ENCODE peak calls at places on chromosomes 6 and 20, in seven cellular contexts. Y is caudate nucleus; P is PC-3; V is substantia nigra; N is OCI-LY7; X is esophagus squamous epithelium; C is effector memory CD4-positive, alpha-beta T cell. Z is an unnamed sample.

GRCh38 chr20:19969507-19970255 is 47.5 kb upstream of the NAA20 start:
- DNase-seq in P (no peak), C (no peak), V (no peak), X (no peak), N (no peak), Y (no peak), Z (no peak)

GRCh38 chr20:21243811-21244210 is 59.3 kb upstream of the XRN2 start:
- DNase-seq in V (no peak), N (no peak), X (no peak), Y (no peak), P (no peak), C (no peak), Z (no peak)

GRCh38 chr20:49411221-49411925 is 71.1 kb downstream of the KCNB1 start:
- DNase-seq in P (no peak), X (no peak), C (no peak), Y (no peak), V (no peak), N (no peak), Z (no peak)

GRCh38 chr20:45861157-45862075 is 4.0 kb downstream of the ZSWIM3 start:
- DNase-seq in X (no peak), C (no peak), N (no peak), P (no peak), Y (no peak), V (no peak), Z (no peak)

GRCh38 chr6:56911847-56912246 is 43.1 kb upstream of the BEND6 start:
- DNase-seq in Y (no peak), C (no peak), N (no peak), X (no peak), P (peak; percentile 64), V (no peak), Z (no peak)

GRCh38 chr20:58293453-58293852 is 16.1 kb upstream of the RAB22A start:
- DNase-seq in N (peak; percentile 30), P (peak; percentile 33), X (no peak), V (peak; percentile 28), Y (no peak), C (no peak), Z (no peak)

GRCh38 chr20:50346372-50347347 is 156.0 kb downstream of the CEBPB start:
- DNase-seq in P (peak; percentile 86), N (no peak), Y (peak; percentile 19), V (peak; percentile 74), X (no peak), C (no peak), Z (no peak)

GRCh38 chr6:44192428-44193041 is 24.2 kb upstream of the MYMX start:
- DNase-seq in C (no peak), P (no peak), X (no peak), N (no peak), V (no peak), Y (no peak), Z (no peak)

GRCh38 chr6:150684715-150685459 is 85.2 kb downstream of the PLEKHG1 start:
- DNase-seq in N (no peak), Y (no peak), V (no peak), C (no peak), X (no peak), P (no peak), Z (no peak)

GRCh38 chr6:4008324-4009047 is 70.5 kb downstream of the FAM217A start:
- DNase-seq in C (no peak), P (peak; percentile 79), Y (no peak), V (no peak), X (no peak), N (peak; percentile 66), Z (no peak)

GRCh38 chr6:151483968-151484367 is 9.8 kb upstream of the CCDC170 start:
- DNase-seq in P (no peak), C (no peak), N (no peak), Y (no peak), X (no peak), V (no peak), Z (no peak)

GRCh38 chr20:21019831-21020655 is 86.1 kb downstream of the LINC00237 start:
- DNase-seq in C (no peak), Y (no peak), P (no peak), X (no peak), N (no peak), V (no peak), Z (no peak)

DNA sequence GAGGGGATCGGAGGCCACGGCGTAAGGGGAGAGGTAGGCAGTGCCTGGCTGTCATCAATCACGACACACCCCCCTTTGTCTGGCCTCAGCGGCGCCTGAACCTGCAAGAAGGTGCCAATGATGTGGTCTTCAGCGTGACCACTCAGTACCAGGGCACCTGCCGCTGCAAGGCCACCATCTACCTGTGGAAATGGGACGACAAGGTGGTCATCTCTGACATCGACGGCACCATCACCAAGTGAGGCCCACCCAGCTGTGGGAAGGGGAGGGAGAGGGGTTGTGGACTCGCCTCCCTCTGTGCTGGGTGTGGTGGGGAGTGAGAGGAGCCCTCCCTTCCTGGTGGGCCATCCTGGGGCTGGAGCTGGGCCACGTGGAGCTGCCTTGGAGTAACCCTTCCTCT is 9.7 kb downstream of the EMILIN3 start:
- DNase-seq in Y (no peak), N (no peak), C (no peak), P (no peak), X (no peak), V (no peak), Z (no peak)
- H3K27ac ChIP-seq in Y (no peak overlapping the region), N (no peak overlapping the region), C (no peak overlapping the region), P (no peak overlapping the region), X (no peak overlapping the region), V (no peak overlapping the region), Z (no peak overlapping the region)

GRCh38 chr6:119355157-119355556 is 5.6 kb upstream of the MAN1A1 start:
- DNase-seq in P (no peak), V (no peak), C (no peak), Y (no peak), X (no peak), N (peak; percentile 73), Z (no peak)
- H3K27ac ChIP-seq in P (no peak overlapping the region), V (no peak overlapping the region), C (no peak overlapping the region), Y (no peak overlapping the region), X (peak overlapping the region; percentile 51), N (peak overlapping the region; percentile 89), Z (no peak overlapping the region)

GRCh38 chr6:168035661-168036616 is 38.5 kb downstream of the KIF25 start:
- DNase-seq in C (no peak), N (no peak), X (no peak), P (peak; percentile 30), V (no peak), Y (no peak), Z (no peak)

GRCh38 chr6:168034537-168034936 is 37.1 kb downstream of the KIF25 start:
- DNase-seq in N (no peak), Y (no peak), C (no peak), P (no peak), V (no peak), X (no peak), Z (no peak)

GRCh38 chr6:168037242-168037641 is 39.8 kb downstream of the KIF25 start:
- DNase-seq in N (no peak), P (no peak), V (no peak), X (no peak), C (no peak), Y (no peak), Z (no peak)

GRCh38 chr6:168033791-168034190 is 36.3 kb downstream of the KIF25 start:
- DNase-seq in C (no peak), P (no peak), Y (no peak), X (no peak), N (no peak), V (no peak), Z (no peak)

GRCh38 chr6:168035098-168035660 is 37.7 kb downstream of the KIF25 start:
- DNase-seq in X (no peak), C (no peak), P (peak; percentile 48), N (no peak), Y (no peak), V (no peak), Z (no peak)
- H3K27ac ChIP-seq in X (peak overlapping the region; percentile 81), C (no peak overlapping the region), P (peak overlapping the region; percentile 50), N (no peak overlapping the region), Y (peak overlapping the region; percentile 68), V (peak overlapping the region; percentile 55), Z (no peak overlapping the region)

GRCh38 chr6:63464060-63464459 is 108.2 kb upstream of the LOC128125822 start:
- DNase-seq in Y (no peak), C (no peak), N (no peak), P (no peak), V (no peak), X (no peak), Z (no peak)

GRCh38 chr6:63460971-63461370 is 111.3 kb upstream of the LOC128125822 start:
- DNase-seq in Y (no peak), C (no peak), X (no peak), P (no peak), V (no peak), N (no peak), Z (no peak)

GRCh38 chr6:63456734-63457133 is 115.5 kb upstream of the LOC128125822 start:
- DNase-seq in X (no peak), V (no peak), N (no peak), C (no peak), Y (no peak), P (no peak), Z (no peak)

GRCh38 chr6:63458480-63459115 is 113.7 kb upstream of the LOC128125822 start:
- DNase-seq in N (no peak), P (no peak), V (no peak), Y (no peak), X (no peak), C (no peak), Z (no peak)
- H3K27ac ChIP-seq in N (no peak overlapping the region), P (no peak overlapping the region), V (no peak overlapping the region), Y (no peak overlapping the region), X (no peak overlapping the region), C (no peak overlapping the region), Z (no peak overlapping the region)

DNA sequence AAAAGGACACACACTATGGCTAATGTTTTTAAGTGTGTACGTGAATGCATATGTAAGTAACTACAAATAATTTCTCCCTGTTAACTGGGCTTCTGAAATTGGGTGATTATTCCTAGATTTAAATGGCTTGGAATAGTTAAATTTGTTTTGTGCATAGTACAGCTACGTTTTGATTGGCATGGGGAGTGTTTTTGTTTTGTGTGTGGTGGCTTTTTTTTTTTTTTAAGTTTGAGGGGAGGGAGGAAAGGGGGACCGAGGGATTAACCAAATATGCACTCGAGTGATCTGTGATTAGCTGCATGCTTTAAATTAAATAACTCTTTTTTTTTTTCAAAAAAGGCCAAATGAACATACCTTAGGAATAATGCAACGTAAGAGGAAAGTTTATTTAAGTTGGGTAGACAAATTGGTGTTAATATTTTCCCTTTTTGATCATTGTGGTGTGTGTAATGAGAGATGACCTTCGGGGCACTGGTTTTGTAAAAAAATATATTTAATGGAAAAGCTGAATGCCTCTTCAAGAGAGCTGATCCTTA is 1.4 kb downstream of the JARID2 start:
- DNase-seq in X (no peak), P (no peak), V (no peak), N (no peak), C (no peak), Y (no peak), Z (no peak)
- H3K27ac ChIP-seq in X (peak overlapping the region; percentile 98), P (peak overlapping the region; percentile 73), V (peak overlapping the region; percentile 83), N (peak overlapping the region; percentile 48), C (peak overlapping the region; percentile 80), Y (no peak overlapping the region), Z (peak overlapping the region; percentile 83)

DNA sequence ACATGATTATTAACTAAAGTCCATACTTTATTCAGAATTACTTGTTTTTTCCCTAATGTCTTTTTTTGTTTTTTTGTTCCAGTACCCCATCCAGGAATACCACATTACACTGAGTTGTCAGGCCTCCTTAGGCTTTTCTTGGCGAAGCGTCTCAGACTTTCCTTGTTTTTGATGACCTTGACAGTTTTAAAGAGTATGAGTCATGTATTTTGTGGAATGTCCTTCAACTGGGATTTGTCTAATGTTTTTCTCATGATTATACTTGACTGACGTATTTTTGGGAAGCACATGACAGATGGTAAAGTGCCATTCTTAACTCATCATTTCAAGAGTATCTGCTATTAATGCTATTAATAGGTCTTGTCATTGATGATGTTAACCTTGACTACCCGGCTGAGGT is 23.6 kb downstream of the ENPP1 start:
- DNase-seq in V (no peak), X (no peak), P (peak; percentile 38), C (no peak), Y (no peak), N (no peak), Z (no peak)
- H3K27ac ChIP-seq in V (no peak overlapping the region), X (no peak overlapping the region), P (no peak overlapping the region), C (no peak overlapping the region), Y (no peak overlapping the region), N (no peak overlapping the region), Z (no peak overlapping the region)

GRCh38 chr6:37460805-37461204 is 27.8 kb downstream of the CMTR1 start:
- DNase-seq in N (no peak), C (no peak), P (no peak), V (no peak), Y (no peak), X (no peak), Z (no peak)
- H3K27ac ChIP-seq in N (no peak overlapping the region), C (no peak overlapping the region), P (no peak overlapping the region), V (no peak overlapping the region), Y (no peak overlapping the region), X (no peak overlapping the region), Z (no peak overlapping the region)